ENCODE peak calls at places on chromosomes 12 and 14, in five cellular contexts. One of them, this sample, is unnamed.

GRCh38 chr14:61472801-61473376 is 151.5 kb downstream of the PRKCH start:
- DNase-seq in fibroblast of villous mesenchyme: peak
- DNase-seq in tibial nerve: no peak
- DNase-seq in CD8-positive, alpha-beta T cell: peak
- DNase-seq in pancreas: no peak
- DNase-seq in this sample: no peak

GRCh38 chr12:12266389-12266872 is 413 bp downstream of the LRP6 start:
- DNase-seq in fibroblast of villous mesenchyme: no peak
- DNase-seq in tibial nerve: no peak
- DNase-seq in CD8-positive, alpha-beta T cell: no peak
- DNase-seq in pancreas: no peak
- DNase-seq in this sample: no peak

GRCh38 chr14:104548802-104549535 is 30.6 kb upstream of the C14orf180 start:
- DNase-seq in fibroblast of villous mesenchyme: no peak
- DNase-seq in tibial nerve: no peak
- DNase-seq in CD8-positive, alpha-beta T cell: no peak
- DNase-seq in pancreas: peak
- DNase-seq in this sample: no peak

GRCh38 chr12:82942521-82942920 is 255.8 kb downstream of the TMTC2 start:
- DNase-seq in fibroblast of villous mesenchyme: no peak
- DNase-seq in tibial nerve: no peak
- DNase-seq in CD8-positive, alpha-beta T cell: no peak
- DNase-seq in pancreas: no peak
- DNase-seq in this sample: no peak

GRCh38 chr14:28754209-28754985 is 12.2 kb upstream of the FOXG1 start:
- DNase-seq in fibroblast of villous mesenchyme: peak
- DNase-seq in tibial nerve: no peak
- DNase-seq in CD8-positive, alpha-beta T cell: no peak
- DNase-seq in pancreas: no peak
- DNase-seq in this sample: no peak

GRCh38 chr12:76441016-76441415 is 92.8 kb upstream of the BBS10 start:
- DNase-seq in fibroblast of villous mesenchyme: no peak
- DNase-seq in tibial nerve: no peak
- DNase-seq in CD8-positive, alpha-beta T cell: no peak
- DNase-seq in pancreas: no peak
- DNase-seq in this sample: no peak

GRCh38 chr14:55129428-55130193 is 559 bp downstream of the LGALS3 start:
- DNase-seq in fibroblast of villous mesenchyme: peak
- DNase-seq in tibial nerve: peak
- DNase-seq in CD8-positive, alpha-beta T cell: peak
- DNase-seq in pancreas: peak
- DNase-seq in this sample: peak

GRCh38 chr14:54882521-54882920 is 20.1 kb downstream of the GCH1 start:
- DNase-seq in fibroblast of villous mesenchyme: peak
- DNase-seq in tibial nerve: no peak
- DNase-seq in CD8-positive, alpha-beta T cell: no peak
- DNase-seq in pancreas: no peak
- DNase-seq in this sample: no peak

GRCh38 chr14:24075485-24076301 is 4.3 kb downstream of the CPNE6 start:
- DNase-seq in fibroblast of villous mesenchyme: no peak
- DNase-seq in tibial nerve: no peak
- DNase-seq in CD8-positive, alpha-beta T cell: peak
- DNase-seq in pancreas: no peak
- DNase-seq in this sample: no peak

GRCh38 chr14:50792058-50792477 is 38.9 kb downstream of the NIN start:
- DNase-seq in fibroblast of villous mesenchyme: peak
- DNase-seq in tibial nerve: no peak
- DNase-seq in CD8-positive, alpha-beta T cell: no peak
- DNase-seq in pancreas: no peak
- DNase-seq in this sample: no peak

GRCh38 chr14:23177181-23177580 is 6.3 kb downstream of the SLC7A8 start:
- DNase-seq in fibroblast of villous mesenchyme: no peak
- DNase-seq in tibial nerve: no peak
- DNase-seq in CD8-positive, alpha-beta T cell: no peak
- DNase-seq in pancreas: no peak
- DNase-seq in this sample: no peak

GRCh38 chr12:109656681-109657262 is 56.9 kb upstream of the FAM222A start:
- DNase-seq in fibroblast of villous mesenchyme: no peak
- DNase-seq in tibial nerve: no peak
- DNase-seq in CD8-positive, alpha-beta T cell: no peak
- DNase-seq in pancreas: no peak
- DNase-seq in this sample: no peak

GRCh38 chr12:109652233-109652772 is 61.3 kb upstream of the FAM222A start:
- DNase-seq in fibroblast of villous mesenchyme: no peak
- DNase-seq in tibial nerve: no peak
- DNase-seq in CD8-positive, alpha-beta T cell: no peak
- DNase-seq in pancreas: no peak
- DNase-seq in this sample: no peak

GRCh38 chr12:109653896-109654295 is 59.7 kb upstream of the FAM222A start:
- DNase-seq in fibroblast of villous mesenchyme: peak
- DNase-seq in tibial nerve: no peak
- DNase-seq in CD8-positive, alpha-beta T cell: no peak
- DNase-seq in pancreas: no peak
- DNase-seq in this sample: no peak

GRCh38 chr12:109655578-109655977 is 58.0 kb upstream of the FAM222A start:
- DNase-seq in fibroblast of villous mesenchyme: no peak
- DNase-seq in tibial nerve: no peak
- DNase-seq in CD8-positive, alpha-beta T cell: no peak
- DNase-seq in pancreas: no peak
- DNase-seq in this sample: no peak

GRCh38 chr12:109654357-109654756 is 59.3 kb upstream of the FAM222A start:
- DNase-seq in fibroblast of villous mesenchyme: no peak
- DNase-seq in tibial nerve: no peak
- DNase-seq in CD8-positive, alpha-beta T cell: no peak
- DNase-seq in pancreas: no peak
- DNase-seq in this sample: no peak
- H3K4me3 ChIP-seq in fibroblast of villous mesenchyme: no peak
- H3K4me3 ChIP-seq in tibial nerve: no peak
- H3K4me3 ChIP-seq in CD8-positive, alpha-beta T cell: no peak
- H3K4me3 ChIP-seq in pancreas: no peak
- H3K4me3 ChIP-seq in this sample: no peak

GRCh38 chr12:113476093-113476986 is 4.7 kb upstream of the LHX5 start:
- DNase-seq in fibroblast of villous mesenchyme: no peak
- DNase-seq in tibial nerve: no peak
- DNase-seq in CD8-positive, alpha-beta T cell: no peak
- DNase-seq in pancreas: no peak
- DNase-seq in this sample: no peak
- H3K4me3 ChIP-seq in fibroblast of villous mesenchyme: no peak
- H3K4me3 ChIP-seq in tibial nerve: no peak
- H3K4me3 ChIP-seq in CD8-positive, alpha-beta T cell: no peak
- H3K4me3 ChIP-seq in pancreas: no peak
- H3K4me3 ChIP-seq in this sample: no peak

GRCh38 chr12:3167636-3168035 is 90.5 kb downstream of the TSPAN9 start:
- DNase-seq in fibroblast of villous mesenchyme: no peak
- DNase-seq in tibial nerve: no peak
- DNase-seq in CD8-positive, alpha-beta T cell: no peak
- DNase-seq in pancreas: no peak
- DNase-seq in this sample: no peak
- H3K4me3 ChIP-seq in fibroblast of villous mesenchyme: no peak
- H3K4me3 ChIP-seq in tibial nerve: no peak
- H3K4me3 ChIP-seq in CD8-positive, alpha-beta T cell: no peak
- H3K4me3 ChIP-seq in pancreas: no peak
- H3K4me3 ChIP-seq in this sample: no peak

GRCh38 chr14:73755434-73756014 is 41.3 kb upstream of the PNMA1 start:
- DNase-seq in fibroblast of villous mesenchyme: peak
- DNase-seq in tibial nerve: no peak
- DNase-seq in CD8-positive, alpha-beta T cell: no peak
- DNase-seq in pancreas: no peak
- DNase-seq in this sample: peak

GRCh38 chr14:73758392-73759182 is 44.4 kb upstream of the PNMA1 start:
- DNase-seq in fibroblast of villous mesenchyme: peak
- DNase-seq in tibial nerve: no peak
- DNase-seq in CD8-positive, alpha-beta T cell: peak
- DNase-seq in pancreas: peak
- DNase-seq in this sample: peak

GRCh38 chr14:73759183-73759713 is 45.1 kb upstream of the PNMA1 start:
- DNase-seq in fibroblast of villous mesenchyme: peak
- DNase-seq in tibial nerve: peak
- DNase-seq in CD8-positive, alpha-beta T cell: peak
- DNase-seq in pancreas: peak
- DNase-seq in this sample: peak

GRCh38 chr14:73757876-73758391 is 43.8 kb upstream of the PNMA1 start:
- DNase-seq in fibroblast of villous mesenchyme: no peak
- DNase-seq in tibial nerve: no peak
- DNase-seq in CD8-positive, alpha-beta T cell: no peak
- DNase-seq in pancreas: no peak
- DNase-seq in this sample: no peak

DNA sequence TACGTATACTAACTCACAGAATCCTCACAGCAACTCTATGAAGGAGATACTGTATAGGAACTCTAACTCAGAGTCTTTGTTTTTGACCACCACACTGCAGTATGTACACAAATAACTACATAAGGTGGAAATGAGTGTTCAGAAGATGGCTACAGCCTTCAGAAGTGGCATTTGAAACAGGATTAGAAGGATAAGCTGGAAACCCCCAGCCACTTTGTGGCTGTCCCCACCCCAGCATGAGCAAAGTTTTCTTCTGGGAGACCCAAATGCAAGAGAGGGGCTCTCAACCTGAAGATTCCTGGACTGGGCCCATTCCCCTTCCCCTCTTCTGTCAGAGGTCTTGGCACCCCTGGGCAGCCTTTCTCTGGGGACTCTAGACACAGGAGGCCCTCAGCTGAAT is 43.2 kb upstream of the PNMA1 start:
- DNase-seq in fibroblast of villous mesenchyme: no peak
- DNase-seq in tibial nerve: no peak
- DNase-seq in CD8-positive, alpha-beta T cell: no peak
- DNase-seq in pancreas: no peak
- DNase-seq in this sample: no peak
- H3K4me3 ChIP-seq in fibroblast of villous mesenchyme: peak
- H3K4me3 ChIP-seq in tibial nerve: no peak
- H3K4me3 ChIP-seq in CD8-positive, alpha-beta T cell: no peak
- H3K4me3 ChIP-seq in pancreas: no peak
- H3K4me3 ChIP-seq in this sample: no peak

GRCh38 chr12:29376118-29376517 is 4.9 kb downstream of the ERGIC2 start:
- DNase-seq in fibroblast of villous mesenchyme: no peak
- DNase-seq in tibial nerve: no peak
- DNase-seq in CD8-positive, alpha-beta T cell: no peak
- DNase-seq in pancreas: no peak
- DNase-seq in this sample: no peak
- H3K4me3 ChIP-seq in fibroblast of villous mesenchyme: no peak
- H3K4me3 ChIP-seq in tibial nerve: no peak
- H3K4me3 ChIP-seq in CD8-positive, alpha-beta T cell: no peak
- H3K4me3 ChIP-seq in pancreas: no peak
- H3K4me3 ChIP-seq in this sample: no peak

This sample was measured in upper lobe of right lung.